ENCODE peak calls at places on chromosomes 4 and X, in five cellular contexts. S is astrocyte, L is hepatocyte, I is upper lobe of right lung, B is ovary. U is an unnamed sample.

GRCh38 chrX:65598559-65599147 is 64.1 kb upstream of the LAS1L start:
- DNase-seq in S (no peak), L (no peak), I (no peak), B (no peak), U (no peak)

GRCh38 chr4:119068529-119068962 is 67.1 kb upstream of the MYOZ2 start:
- DNase-seq in S (no peak), L (peak; percentile 36), I (no peak), B (no peak), U (no peak)

GRCh38 chr4:128810331-128810870 is 901 bp downstream of the JADE1 start:
- DNase-seq in S (peak; percentile 64), L (peak; percentile 51), I (no peak), B (peak; percentile 29), U (no peak)

GRCh38 chr4:186740822-186741221 is 17.2 kb upstream of the FAT1 start:
- DNase-seq in S (peak; percentile 46), L (no peak), I (no peak), B (no peak), U (no peak)

GRCh38 chrX:151396042-151396826 is 772 bp upstream of the VMA21 start:
- DNase-seq in S (peak; percentile 61), L (no peak), I (peak; percentile 64), B (peak; percentile 33), U (peak; percentile 44)

GRCh38 chr4:158996669-158997074 is 106.2 kb upstream of the RAPGEF2 start:
- DNase-seq in S (peak; percentile 97), L (peak; percentile 34), I (no peak), B (no peak), U (no peak)

GRCh38 chr4:141307241-141307689 is 86.6 kb downstream of the ZNF330 start:
- DNase-seq in S (peak; percentile 88), L (peak; percentile 60), I (peak; percentile 71), B (no peak), U (peak; percentile 53)

GRCh38 chr4:106708604-106708876 is 327.6 kb downstream of the DKK2 start:
- DNase-seq in S (no peak), L (no peak), I (no peak), B (no peak), U (no peak)

GRCh38 chr4:53131562-53131925 is 234.3 kb downstream of the SCFD2 start:
- DNase-seq in S (no peak), L (no peak), I (no peak), B (no peak), U (no peak)

GRCh38 chrX:110381216-110381615 is 22.6 kb downstream of the RTL9 start:
- DNase-seq in S (peak; percentile 72), L (no peak), I (no peak), B (no peak), U (no peak)

GRCh38 chr4:183589710-183590109 is 69.3 kb downstream of the RWDD4 start:
- DNase-seq in S (peak; percentile 47), L (no peak), I (no peak), B (no peak), U (no peak)

GRCh38 chrX:47497274-47497673 is 14.3 kb upstream of the ZNF41 start:
- DNase-seq in S (no peak), L (no peak), I (no peak), B (no peak), U (no peak)

GRCh38 chr4:139607302-139608060 is 51.5 kb upstream of the SETD7 start:
- DNase-seq in S (no peak), L (no peak), I (no peak), B (no peak), U (no peak)

GRCh38 chr4:32136081-32136787 is 1416.1 kb downstream of the PCDH7 start:
- DNase-seq in S (no peak), L (no peak), I (no peak), B (no peak), U (no peak)

GRCh38 chr4:23890369-23891063 is 669 bp upstream of the PPARGC1A start:
- DNase-seq in S (no peak), L (no peak), I (no peak), B (no peak), U (no peak)

GRCh38 chr4:74624351-74625151 is 169.8 kb downstream of the BTC start:
- DNase-seq in S (peak; percentile 95), L (peak; percentile 59), I (no peak), B (no peak), U (no peak)

DNA sequence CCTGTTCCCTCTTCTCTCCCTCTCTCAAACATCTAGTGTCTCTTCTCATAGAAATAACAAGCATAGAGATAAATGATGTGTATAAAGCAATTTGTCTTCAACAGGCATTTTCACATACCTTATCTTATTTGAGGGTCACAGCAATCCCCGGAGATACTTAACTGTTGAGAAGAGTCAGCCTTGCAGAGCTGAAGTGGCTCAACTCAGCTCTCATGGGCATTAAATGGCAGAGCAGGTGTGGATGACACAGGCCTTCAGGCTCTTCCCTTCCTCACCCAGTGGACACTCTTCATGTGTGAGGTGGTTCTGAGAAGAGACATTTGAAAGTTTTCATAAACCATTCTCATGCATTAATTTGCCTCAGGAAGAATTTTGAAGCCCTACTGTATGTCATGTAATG is 134.2 kb downstream of the AFF2 start:
- DNase-seq in S (no peak), L (no peak), I (no peak), B (no peak), U (no peak)
- H3K36me3 ChIP-seq in S (no peaks in the 10 kb centered on the region), L (no peaks in the 10 kb centered on the region), I (no peaks in the 10 kb centered on the region), B (no peaks in the 10 kb centered on the region), U (no peaks in the 10 kb centered on the region)

GRCh38 chrX:10619311-10620015 is 922 bp downstream of the MID1 start:
- DNase-seq in S (no peak), L (no peak), I (no peak), B (no peak), U (no peak)

GRCh38 chrX:10618911-10619310 is 1.5 kb downstream of the MID1 start:
- DNase-seq in S (no peak), L (peak; percentile 18), I (no peak), B (no peak), U (no peak)

GRCh38 chrX:10617964-10618342 is 2.4 kb downstream of the MID1 start:
- DNase-seq in S (peak; percentile 49), L (no peak), I (no peak), B (no peak), U (no peak)

GRCh38 chrX:10622197-10622596 is 1.8 kb upstream of the MID1 start:
- DNase-seq in S (no peak), L (no peak), I (no peak), B (no peak), U (no peak)

DNA sequence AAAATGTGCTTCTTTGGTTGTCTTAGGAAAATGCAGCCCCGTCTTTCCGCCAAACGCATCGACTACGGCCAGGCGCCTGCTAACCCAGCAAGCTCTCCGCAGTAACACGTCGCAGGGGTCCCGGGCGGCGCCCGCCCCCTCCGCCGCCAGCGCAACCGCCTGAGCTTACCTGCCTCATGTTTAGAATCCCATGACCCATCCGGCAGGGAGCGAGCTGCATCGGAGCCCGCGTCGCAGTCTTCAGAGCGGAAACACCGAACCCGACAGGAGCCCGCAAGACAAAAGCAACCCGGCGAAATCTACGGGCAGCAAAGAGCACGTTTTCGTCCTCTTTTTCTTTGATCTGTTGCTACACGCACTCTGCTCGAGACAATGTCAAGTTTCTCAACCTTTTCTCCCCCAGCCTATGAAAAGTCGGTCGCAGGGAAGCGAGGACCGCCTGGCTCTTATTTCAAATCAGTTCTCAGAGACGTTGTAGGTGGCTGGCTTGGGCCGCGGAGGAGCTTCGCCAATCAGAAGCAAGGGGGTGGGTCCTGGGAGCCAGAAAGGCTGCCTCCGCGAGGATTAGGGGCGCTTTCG is at the start of gene MID1:
- DNase-seq in S (peak; percentile 75), L (peak; percentile 78), I (peak; percentile 80), B (peak; percentile 74), U (no peak)
- H3K27ac ChIP-seq in S (peak within 1 kb of the TSS; percentile 79), L (peak within 1 kb of the TSS; percentile 77), I (peak within 1 kb of the TSS; percentile 66), B (peak within 1 kb of the TSS; percentile 72), U (no peak within 1 kb of the TSS)

GRCh38 chr4:73080789-73081188 is 11.3 kb upstream of the COX18 start:
- DNase-seq in S (peak; percentile 16), L (no peak), I (no peak), B (no peak), U (no peak)
- H3K36me3 ChIP-seq in S (peaks cover 38% of the 10 kb centered on the region), L (peaks cover 1% of the 10 kb centered on the region), I (peaks cover 79% of the 10 kb centered on the region), B (no peaks in the 10 kb centered on the region), U (peaks cover 19% of the 10 kb centered on the region)

DNA sequence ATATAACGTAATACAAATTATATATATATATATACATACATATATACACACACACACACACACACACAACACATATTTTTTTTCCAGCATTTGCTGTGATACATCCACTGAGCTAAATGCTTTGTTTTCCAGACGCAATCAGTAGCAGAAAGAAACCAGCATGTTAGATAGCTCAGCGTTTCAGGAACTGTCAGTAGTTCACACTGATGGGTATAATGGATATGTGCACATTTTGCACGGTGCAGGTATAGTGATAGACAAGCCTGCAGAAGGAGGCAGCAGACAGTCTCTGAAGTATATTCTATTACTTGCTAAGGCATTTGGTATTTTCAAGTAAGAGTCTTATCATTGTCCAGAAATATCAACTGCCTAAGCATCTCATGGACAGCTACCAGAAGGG is 741.6 kb upstream of the HS3ST1 start:
- DNase-seq in S (no peak), L (no peak), I (no peak), B (no peak), U (no peak)
- H3K27ac ChIP-seq in S (no peak overlapping the region), L (no peak overlapping the region), I (no peak overlapping the region), B (no peak overlapping the region), U (no peak overlapping the region)

DNA sequence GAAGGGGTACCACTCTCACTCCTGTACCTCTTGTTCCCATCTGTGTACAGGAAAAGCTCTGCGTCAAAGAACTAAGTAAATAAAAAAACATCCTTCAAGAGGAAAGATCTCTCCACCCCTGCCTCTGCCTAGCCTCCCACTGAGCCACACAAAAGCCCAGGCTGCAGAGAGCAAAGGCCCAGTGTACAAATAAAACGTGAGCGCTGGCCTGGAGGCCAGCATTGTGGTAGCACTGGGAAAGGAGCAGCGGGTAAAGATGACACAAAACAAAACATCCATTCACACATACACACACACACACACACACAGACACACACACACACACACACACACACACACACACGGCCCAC is 13.6 kb downstream of the WDR1 start:
- DNase-seq in S (no peak), L (no peak), I (no peak), B (no peak), U (no peak)
- H3K36me3 ChIP-seq in S (peaks cover 51% of the 10 kb centered on the region), L (no peaks in the 10 kb centered on the region), I (peaks cover 54% of the 10 kb centered on the region), B (no peaks in the 10 kb centered on the region), U (peaks cover 2% of the 10 kb centered on the region)

DNA sequence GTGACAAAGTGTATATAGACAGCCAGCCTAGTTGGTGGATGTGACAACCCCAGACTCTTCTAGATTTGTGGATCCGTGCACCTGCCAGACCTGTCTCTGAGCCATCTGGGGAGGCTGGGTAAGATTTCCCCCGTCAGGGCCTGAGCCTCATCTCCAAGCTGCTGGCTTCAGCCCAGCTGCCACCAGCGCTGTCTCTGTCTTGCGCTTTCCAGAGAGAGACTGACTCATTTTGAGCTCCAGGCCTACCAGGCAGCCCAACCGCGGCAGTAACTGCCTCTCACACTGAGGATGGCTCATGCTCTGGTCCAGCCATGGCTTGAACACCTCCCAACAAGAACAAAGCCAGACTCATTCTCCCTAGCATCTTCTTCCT is 26.4 kb downstream of the NOP14 start:
- DNase-seq in S (peak; percentile 76), L (peak; percentile 42), I (peak; percentile 60), B (no peak), U (no peak)
- H3K27ac ChIP-seq in S (peak overlapping the region; percentile 74), L (peak overlapping the region; percentile 54), I (no peak overlapping the region), B (no peak overlapping the region), U (peak overlapping the region; percentile 92)

DNA sequence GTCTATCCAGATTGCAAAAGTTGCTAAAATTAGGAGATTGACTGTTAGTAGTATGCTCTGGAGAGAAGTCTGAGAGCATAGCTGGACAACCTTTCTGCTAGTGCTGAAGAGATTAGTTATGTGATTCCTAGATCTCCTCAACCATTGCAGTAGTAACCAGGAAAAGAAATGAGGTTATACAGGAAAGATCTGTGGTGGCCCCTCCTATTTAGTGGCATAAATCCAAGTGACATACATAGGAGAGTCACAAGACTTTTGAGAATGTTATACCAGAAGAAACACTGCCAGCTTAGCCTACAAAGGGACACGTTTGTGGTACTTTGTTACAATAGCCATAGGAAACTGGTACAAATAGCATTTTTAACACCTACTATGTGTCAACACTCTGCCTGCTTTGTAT is 105.2 kb downstream of the ATP10D start:
- DNase-seq in S (no peak), L (no peak), I (no peak), B (no peak), U (no peak)
- H3K36me3 ChIP-seq in S (peaks cover 42% of the 10 kb centered on the region), L (no peaks in the 10 kb centered on the region), I (peaks cover 46% of the 10 kb centered on the region), B (no peaks in the 10 kb centered on the region), U (no peaks in the 10 kb centered on the region)